ENCODE peak calls at places on chromosomes 13 and 19, in ten cellular contexts. One of them, this sample, is unnamed.

GRCh38 chr13:39618546-39618945 is 15.6 kb upstream of the LHFPL6 start:
- DNase-seq in GM13976: no peak
- DNase-seq in smooth muscle cell of the brain vasculature: no peak
- DNase-seq in AG10803: no peak
- DNase-seq in Peyer's patch: no peak
- DNase-seq in NCI-H446: no peak
- DNase-seq in non-pigmented ciliary epithelial cell: no peak
- DNase-seq in cardiac fibroblast: no peak
- DNase-seq in HEK293T: no peak
- DNase-seq in kidney epithelial cell: no peak
- DNase-seq in this sample: no peak

GRCh38 chr19:2239771-2240770 is 3.4 kb downstream of the SF3A2 start:
- DNase-seq in kidney epithelial cell: no peak
- DNase-seq in GM13976: no peak
- DNase-seq in smooth muscle cell of the brain vasculature: no peak
- DNase-seq in AG10803: peak; percentile 33
- DNase-seq in non-pigmented ciliary epithelial cell: peak; percentile 14
- DNase-seq in HEK293T: no peak
- DNase-seq in NCI-H446: no peak
- DNase-seq in Peyer's patch: peak; percentile 66
- DNase-seq in cardiac fibroblast: peak; percentile 56
- DNase-seq in this sample: peak; percentile 96

GRCh38 chr19:36986601-36987000 is 70.5 kb downstream of the ZNF568 start:
- DNase-seq in kidney epithelial cell: no peak
- DNase-seq in HEK293T: no peak
- DNase-seq in NCI-H446: no peak
- DNase-seq in cardiac fibroblast: no peak
- DNase-seq in non-pigmented ciliary epithelial cell: no peak
- DNase-seq in smooth muscle cell of the brain vasculature: no peak
- DNase-seq in GM13976: no peak
- DNase-seq in AG10803: no peak
- DNase-seq in Peyer's patch: no peak
- DNase-seq in this sample: no peak

GRCh38 chr19:19155495-19156219 is 14.4 kb downstream of the MEF2B start:
- DNase-seq in NCI-H446: no peak
- DNase-seq in kidney epithelial cell: no peak
- DNase-seq in non-pigmented ciliary epithelial cell: no peak
- DNase-seq in GM13976: peak; percentile 70
- DNase-seq in HEK293T: no peak
- DNase-seq in AG10803: no peak
- DNase-seq in smooth muscle cell of the brain vasculature: no peak
- DNase-seq in Peyer's patch: peak; percentile 85
- DNase-seq in cardiac fibroblast: no peak
- DNase-seq in this sample: no peak

GRCh38 chr13:51957377-51958216 is 53.7 kb downstream of the ATP7B start:
- DNase-seq in cardiac fibroblast: no peak
- DNase-seq in Peyer's patch: no peak
- DNase-seq in GM13976: no peak
- DNase-seq in NCI-H446: no peak
- DNase-seq in smooth muscle cell of the brain vasculature: no peak
- DNase-seq in HEK293T: no peak
- DNase-seq in kidney epithelial cell: no peak
- DNase-seq in non-pigmented ciliary epithelial cell: no peak
- DNase-seq in AG10803: no peak
- DNase-seq in this sample: no peak

GRCh38 chr13:113843063-113843654 is 20.7 kb downstream of the GAS6 start:
- DNase-seq in Peyer's patch: no peak
- DNase-seq in GM13976: no peak
- DNase-seq in smooth muscle cell of the brain vasculature: no peak
- DNase-seq in kidney epithelial cell: no peak
- DNase-seq in non-pigmented ciliary epithelial cell: no peak
- DNase-seq in HEK293T: no peak
- DNase-seq in NCI-H446: no peak
- DNase-seq in AG10803: no peak
- DNase-seq in cardiac fibroblast: no peak
- DNase-seq in this sample: no peak

GRCh38 chr13:94195715-94196114 is 283.8 kb downstream of the DCT start:
- DNase-seq in cardiac fibroblast: peak; percentile 93
- DNase-seq in smooth muscle cell of the brain vasculature: peak; percentile 60
- DNase-seq in kidney epithelial cell: peak; percentile 79
- DNase-seq in AG10803: peak; percentile 82
- DNase-seq in HEK293T: no peak
- DNase-seq in non-pigmented ciliary epithelial cell: peak; percentile 98
- DNase-seq in Peyer's patch: no peak
- DNase-seq in NCI-H446: no peak
- DNase-seq in GM13976: no peak
- DNase-seq in this sample: no peak

GRCh38 chr13:26544707-26545106 is 12.8 kb upstream of the WASF3 start:
- DNase-seq in GM13976: no peak
- DNase-seq in smooth muscle cell of the brain vasculature: no peak
- DNase-seq in non-pigmented ciliary epithelial cell: no peak
- DNase-seq in kidney epithelial cell: no peak
- DNase-seq in cardiac fibroblast: no peak
- DNase-seq in AG10803: no peak
- DNase-seq in Peyer's patch: no peak
- DNase-seq in NCI-H446: no peak
- DNase-seq in HEK293T: no peak
- DNase-seq in this sample: no peak

GRCh38 chr19:15198006-15198356 is 2.8 kb downstream of the NOTCH3 start:
- DNase-seq in NCI-H446: no peak
- DNase-seq in GM13976: no peak
- DNase-seq in smooth muscle cell of the brain vasculature: no peak
- DNase-seq in HEK293T: no peak
- DNase-seq in AG10803: no peak
- DNase-seq in kidney epithelial cell: no peak
- DNase-seq in Peyer's patch: no peak
- DNase-seq in non-pigmented ciliary epithelial cell: no peak
- DNase-seq in cardiac fibroblast: no peak
- DNase-seq in this sample: no peak

GRCh38 chr19:9914315-9915207 is 21.8 kb downstream of the OLFM2 start:
- DNase-seq in AG10803: peak; percentile 72
- DNase-seq in Peyer's patch: peak; percentile 84
- DNase-seq in NCI-H446: peak; percentile 90
- DNase-seq in HEK293T: peak; percentile 89
- DNase-seq in smooth muscle cell of the brain vasculature: peak; percentile 35
- DNase-seq in cardiac fibroblast: peak; percentile 83
- DNase-seq in kidney epithelial cell: no peak
- DNase-seq in non-pigmented ciliary epithelial cell: no peak
- DNase-seq in GM13976: peak; percentile 90
- DNase-seq in this sample: peak; percentile 88

GRCh38 chr19:11387154-11388034 is 3.3 kb upstream of the EPOR start:
- DNase-seq in Peyer's patch: no peak
- DNase-seq in non-pigmented ciliary epithelial cell: no peak
- DNase-seq in AG10803: no peak
- DNase-seq in smooth muscle cell of the brain vasculature: no peak
- DNase-seq in HEK293T: no peak
- DNase-seq in cardiac fibroblast: no peak
- DNase-seq in GM13976: no peak
- DNase-seq in kidney epithelial cell: no peak
- DNase-seq in NCI-H446: no peak
- DNase-seq in this sample: no peak

GRCh38 chr19:40184273-40184672 is 7.0 kb upstream of the MAP3K10 start:
- DNase-seq in smooth muscle cell of the brain vasculature: no peak
- DNase-seq in AG10803: no peak
- DNase-seq in HEK293T: no peak
- DNase-seq in kidney epithelial cell: no peak
- DNase-seq in non-pigmented ciliary epithelial cell: no peak
- DNase-seq in NCI-H446: no peak
- DNase-seq in cardiac fibroblast: no peak
- DNase-seq in GM13976: no peak
- DNase-seq in Peyer's patch: no peak
- DNase-seq in this sample: no peak

GRCh38 chr13:95367309-95367843 is 66.1 kb upstream of the ABCC4 start:
- DNase-seq in kidney epithelial cell: no peak
- DNase-seq in cardiac fibroblast: no peak
- DNase-seq in smooth muscle cell of the brain vasculature: no peak
- DNase-seq in NCI-H446: no peak
- DNase-seq in AG10803: peak; percentile 19
- DNase-seq in GM13976: no peak
- DNase-seq in Peyer's patch: no peak
- DNase-seq in non-pigmented ciliary epithelial cell: no peak
- DNase-seq in HEK293T: no peak
- DNase-seq in this sample: no peak

GRCh38 chr19:11421607-11422098 is 2.5 kb upstream of the RGL3 start:
- DNase-seq in Peyer's patch: peak; percentile 62
- DNase-seq in cardiac fibroblast: no peak
- DNase-seq in GM13976: peak; percentile 90
- DNase-seq in smooth muscle cell of the brain vasculature: no peak
- DNase-seq in HEK293T: peak; percentile 75
- DNase-seq in NCI-H446: no peak
- DNase-seq in non-pigmented ciliary epithelial cell: no peak
- DNase-seq in AG10803: no peak
- DNase-seq in kidney epithelial cell: no peak
- DNase-seq in this sample: no peak

GRCh38 chr13:20258963-20259288 is 26.8 kb upstream of the GJB6 start:
- DNase-seq in smooth muscle cell of the brain vasculature: no peak
- DNase-seq in HEK293T: no peak
- DNase-seq in kidney epithelial cell: no peak
- DNase-seq in GM13976: no peak
- DNase-seq in NCI-H446: no peak
- DNase-seq in AG10803: no peak
- DNase-seq in non-pigmented ciliary epithelial cell: no peak
- DNase-seq in Peyer's patch: no peak
- DNase-seq in cardiac fibroblast: no peak
- DNase-seq in this sample: no peak

GRCh38 chr13:83825676-83826075 is 56.6 kb downstream of the SLITRK1 start:
- DNase-seq in cardiac fibroblast: no peak
- DNase-seq in NCI-H446: peak; percentile 0
- DNase-seq in Peyer's patch: no peak
- DNase-seq in smooth muscle cell of the brain vasculature: no peak
- DNase-seq in HEK293T: no peak
- DNase-seq in kidney epithelial cell: no peak
- DNase-seq in non-pigmented ciliary epithelial cell: no peak
- DNase-seq in GM13976: no peak
- DNase-seq in AG10803: no peak
- DNase-seq in this sample: no peak

GRCh38 chr19:57436392-57436791 is 1.3 kb downstream of the ZNF749 start:
- DNase-seq in NCI-H446: no peak
- DNase-seq in Peyer's patch: no peak
- DNase-seq in AG10803: no peak
- DNase-seq in non-pigmented ciliary epithelial cell: no peak
- DNase-seq in HEK293T: no peak
- DNase-seq in cardiac fibroblast: no peak
- DNase-seq in kidney epithelial cell: no peak
- DNase-seq in GM13976: no peak
- DNase-seq in smooth muscle cell of the brain vasculature: no peak
- DNase-seq in this sample: no peak

GRCh38 chr13:99123101-99124045 is 77.3 kb upstream of the UBAC2 start:
- DNase-seq in cardiac fibroblast: peak; percentile 62
- DNase-seq in Peyer's patch: no peak
- DNase-seq in smooth muscle cell of the brain vasculature: no peak
- DNase-seq in HEK293T: no peak
- DNase-seq in kidney epithelial cell: peak; percentile 51
- DNase-seq in AG10803: peak; percentile 70
- DNase-seq in NCI-H446: no peak
- DNase-seq in non-pigmented ciliary epithelial cell: no peak
- DNase-seq in GM13976: no peak
- DNase-seq in this sample: no peak

GRCh38 chr19:30026933-30027332 is 84.9 kb downstream of the URI1 start:
- DNase-seq in Peyer's patch: no peak
- DNase-seq in AG10803: no peak
- DNase-seq in smooth muscle cell of the brain vasculature: no peak
- DNase-seq in GM13976: no peak
- DNase-seq in NCI-H446: no peak
- DNase-seq in kidney epithelial cell: no peak
- DNase-seq in HEK293T: no peak
- DNase-seq in non-pigmented ciliary epithelial cell: no peak
- DNase-seq in cardiac fibroblast: no peak
- DNase-seq in this sample: no peak

This sample was measured in endothelial cell of umbilical vein.